ENCODE peak calls at places on chromosomes 4 and X, in ten cellular contexts. G is stimulated activated CD4-positive, alpha-beta T cell treated with anti-CD3 and anti-CD28 coated beads, Interleukin-2, amount 100 ng/mL, for 48 hours; U is BE2C; F is skeletal muscle cell; R is germinal center; P is stimulated activated CD8-positive, alpha-beta memory T cell treated with anti-CD3 and anti-CD28 coated beads, Interleukin-2, amount 100 ng/mL, for 1 hour; V is upper lobe of left lung; X is AG08395; Y is HEK293T; I is GM23338. E is an unnamed sample.

GRCh38 chr4:9889306-9889705 is 107.9 kb downstream of the DRD5 start:
- DNase-seq in F (no peak), U (no peak), Y (no peak), X (no peak), P (no peak), I (no peak), R (no peak), V (no peak), G (no peak), E (no peak)

GRCh38 chr4:147096667-147097604 is 151.3 kb upstream of the TTC29 start:
- DNase-seq in V (no peak), Y (peak), F (peak), P (no peak), I (peak), R (peak), U (no peak), X (peak), G (no peak), E (no peak)

GRCh38 chr4:121034010-121034409 is 38.3 kb downstream of the NDNF start:
- DNase-seq in V (no peak), G (no peak), P (no peak), F (peak), Y (no peak), R (no peak), I (no peak), U (no peak), X (peak), E (peak)

GRCh38 chrX:106588801-106589200 is 23.0 kb upstream of the RADX start:
- DNase-seq in G (no peak), P (no peak), U (no peak), F (no peak), R (no peak), I (no peak), X (no peak), Y (no peak), V (no peak), E (no peak)

GRCh38 chr4:65737672-65738071 is 67.4 kb upstream of the EPHA5 start:
- DNase-seq in V (no peak), X (no peak), Y (no peak), I (no peak), U (no peak), R (no peak), G (no peak), F (no peak), P (no peak), E (no peak)

GRCh38 chrX:16807548-16807947 is 21.3 kb downstream of the TXLNG start:
- DNase-seq in Y (peak), X (peak), F (no peak), I (peak), G (no peak), U (no peak), P (no peak), V (no peak), R (no peak), E (no peak)

GRCh38 chr4:99852199-99852718 is 35.6 kb downstream of the DAPP1 start:
- DNase-seq in Y (no peak), X (no peak), P (no peak), I (no peak), V (no peak), U (no peak), F (no peak), G (no peak), R (no peak), E (no peak)

GRCh38 chrX:139924696-139925094 is 8.2 kb downstream of the ATP11C start:
- DNase-seq in I (no peak), Y (no peak), F (no peak), X (no peak), R (no peak), V (no peak), P (no peak), G (no peak), U (no peak), E (no peak)

GRCh38 chr4:105558277-105558676 is 5.9 kb downstream of the ARHGEF38 start:
- DNase-seq in F (no peak), P (no peak), Y (no peak), U (no peak), V (no peak), R (no peak), G (no peak), X (no peak), I (peak), E (no peak)

GRCh38 chr4:74751247-74751646 is 43.1 kb downstream of the BTC start:
- DNase-seq in G (no peak), F (no peak), P (no peak), R (no peak), X (no peak), Y (no peak), V (no peak), I (no peak), U (no peak), E (no peak)

GRCh38 chr4:126748736-126749135 is 884.0 kb upstream of the INTU start:
- DNase-seq in Y (no peak), F (no peak), G (no peak), V (no peak), P (no peak), I (no peak), R (no peak), X (no peak), U (no peak), E (no peak)

GRCh38 chr4:152220201-152220666 is 315.7 kb downstream of the FBXW7 start:
- DNase-seq in P (no peak), U (no peak), F (no peak), X (peak), V (no peak), Y (no peak), I (no peak), G (peak), R (no peak), E (peak)

GRCh38 chrX:107766470-107767140 is 9.0 kb downstream of the TSC22D3 start:
- DNase-seq in R (no peak), V (no peak), F (peak), Y (no peak), U (no peak), X (peak), P (no peak), G (no peak), I (no peak), E (no peak)

GRCh38 chr4:182074842-182075241 is 168.4 kb upstream of the TENM3 start:
- DNase-seq in Y (no peak), F (no peak), R (no peak), V (no peak), U (peak), P (no peak), G (no peak), I (no peak), X (no peak), E (no peak)

GRCh38 chr4:54229631-54230478 is 762 bp downstream of the PDGFRA start:
- DNase-seq in X (no peak), V (no peak), I (peak), P (no peak), R (no peak), G (no peak), F (no peak), Y (no peak), U (no peak), E (no peak)